ENCODE peak calls at places on chromosomes 4 and X, in eight cellular contexts. Q is H1; S is PC-9; U is tibial nerve; I is PC-3; D is trophoblast cell; N is H9; O is CD8-positive, alpha-beta T cell. M is an unnamed sample.

GRCh38 chr4:188139671-188140070 is 430 bp downstream of the TRIML1 start:
- DNase-seq in D (no peak), O (no peak), I (no peak), S (no peak), Q (no peak), U (no peak), N (no peak), M (no peak)

GRCh38 chrX:31038585-31039326 is 33.1 kb downstream of the FTHL17 start:
- DNase-seq in Q (no peak), N (peak), I (peak), D (peak), O (no peak), U (peak), S (no peak), M (no peak)

GRCh38 chr4:123088521-123088920 is 166.1 kb upstream of the NUDT6 start:
- DNase-seq in I (no peak), Q (no peak), O (no peak), S (no peak), D (no peak), U (no peak), N (no peak), M (no peak)

GRCh38 chr4:15506464-15506863 is 36.8 kb downstream of the CC2D2A start:
- DNase-seq in I (no peak), N (no peak), U (no peak), S (no peak), O (no peak), Q (no peak), D (no peak), M (no peak)

GRCh38 chrX:103248553-103248952 is 6.4 kb downstream of the TCEAL8 start:
- DNase-seq in Q (no peak), O (no peak), S (no peak), U (peak), D (peak), I (peak), N (no peak), M (no peak)

GRCh38 chr4:183426507-183426906 is 17.9 kb upstream of the CDKN2AIP start:
- DNase-seq in U (no peak), Q (no peak), D (no peak), N (peak), S (no peak), I (no peak), O (peak), M (no peak)

GRCh38 chr4:101081695-101082369 is 265.5 kb downstream of the PPP3CA start:
- DNase-seq in I (no peak), D (no peak), S (no peak), N (no peak), U (no peak), Q (no peak), O (no peak), M (no peak)

GRCh38 chr4:187235456-187236170 is 512.0 kb upstream of the FAT1 start:
- DNase-seq in N (no peak), D (peak), I (peak), S (no peak), O (no peak), U (no peak), Q (no peak), M (no peak)

GRCh38 chrX:31099536-31100090 is 27.8 kb upstream of the FTHL17 start:
- DNase-seq in D (peak), S (no peak), O (no peak), U (no peak), Q (no peak), I (no peak), N (no peak), M (no peak)

GRCh38 chrX:23035493-23035892 is 35.7 kb downstream of the DDX53 start:
- DNase-seq in D (no peak), Q (no peak), U (no peak), O (no peak), N (peak), S (no peak), I (no peak), M (no peak)

GRCh38 chr4:47631161-47631560 is 146.1 kb downstream of the ATP10D start:
- DNase-seq in O (no peak), Q (no peak), N (no peak), U (no peak), S (no peak), D (no peak), I (no peak), M (no peak)

GRCh38 chrX:109533631-109534030 is 3.0 kb upstream of the NXT2 start:
- DNase-seq in O (no peak), D (peak), S (peak), I (peak), N (no peak), U (no peak), Q (no peak), M (no peak)

GRCh38 chr4:173448103-173448502 is 49.2 kb upstream of the SCRG1 start:
- DNase-seq in Q (no peak), S (no peak), U (no peak), N (no peak), O (no peak), D (no peak), I (no peak), M (no peak)

GRCh38 chrX:23341452-23341851 is 6.8 kb downstream of the PTCHD1 start:
- DNase-seq in Q (no peak), N (peak), O (no peak), U (no peak), I (peak), S (no peak), D (peak), M (no peak)

GRCh38 chrX:49915352-49916222 is 6.8 kb upstream of the CLCN5 start:
- DNase-seq in N (no peak), S (no peak), O (peak), Q (no peak), D (peak), U (peak), I (peak), M (no peak)

GRCh38 chrX:100048156-100048555 is 361.9 kb downstream of the PCDH19 start:
- DNase-seq in O (no peak), I (no peak), S (no peak), Q (no peak), U (no peak), N (peak), D (no peak), M (no peak)

GRCh38 chr4:55157559-55158277 is 32.3 kb upstream of the KDR start:
- DNase-seq in U (no peak), D (no peak), O (no peak), I (no peak), N (peak), Q (no peak), S (no peak), M (no peak)

GRCh38 chrX:1592128-1592862 is 891 bp downstream of the AKAP17A start:
- DNase-seq in O (peak), I (peak), U (no peak), N (peak), D (peak), S (no peak), Q (no peak), M (no peak)

GRCh38 chr4:152063301-152064235 is 302.8 kb upstream of the GATB start:
- DNase-seq in Q (no peak), U (no peak), D (peak), I (peak), N (no peak), O (peak), S (no peak), M (no peak)

GRCh38 chr4:44448548-44449443 is at the start of gene KCTD8:
- DNase-seq in S (no peak), Q (peak), U (peak), I (peak), N (peak), O (no peak), D (peak), M (peak)
- H3K27ac ChIP-seq in S (no peak), Q (peak), U (peak), I (peak), N (no peak), O (no peak), D (no peak), M (peak)

GRCh38 chr4:1233641-1234277 is 15.2 kb downstream of the CTBP1 start:
- DNase-seq in O (no peak), S (no peak), U (peak), Q (no peak), I (no peak), N (no peak), D (peak), M (peak)
- H3K27ac ChIP-seq in O (no peak), S (no peak), U (no peak), Q (peak), I (no peak), N (no peak), D (peak), M (no peak)

GRCh38 chr4:5770051-5770450 is 59.0 kb downstream of the EVC start:
- DNase-seq in S (no peak), D (no peak), N (peak), U (no peak), I (no peak), O (no peak), Q (no peak), M (no peak)
- H3K27ac ChIP-seq in S (no peak), D (no peak), N (no peak), U (no peak), I (no peak), O (no peak), Q (no peak), M (no peak)

GRCh38 chrX:153706799-153707198 is 17.4 kb downstream of the BCAP31 start:
- DNase-seq in S (no peak), U (no peak), Q (no peak), D (no peak), N (no peak), O (no peak), I (no peak), M (no peak)
- H3K27ac ChIP-seq in S (no peak), U (no peak), Q (no peak), D (no peak), N (no peak), O (no peak), I (no peak), M (peak)